ENCODE peak calls at places on chromosomes 11 and 22, in five cellular contexts. Y is astrocyte of the spinal cord, M is Calu3, O is brain microvascular endothelial cell, K is cardiac fibroblast. J is an unnamed sample.

GRCh38 chr22:44523981-44524759 is 26.1 kb upstream of the RTL6 start:
- DNase-seq in O (peak), K (peak), M (no peak), Y (peak), J (peak)

GRCh38 chr11:122509091-122509490 is 146.4 kb upstream of the UBASH3B start:
- DNase-seq in K (no peak), M (no peak), Y (no peak), O (no peak), J (no peak)

GRCh38 chr11:10893713-10894112 is 35.9 kb upstream of the ZBED5 start:
- DNase-seq in M (no peak), Y (peak), K (peak), O (peak), J (peak)

GRCh38 chr11:117045196-117045595 is 53.0 kb downstream of the SIK3 start:
- DNase-seq in O (no peak), K (no peak), Y (peak), M (no peak), J (peak)

GRCh38 chr11:706957-707816 is 1.2 kb downstream of the EPS8L2 start:
- DNase-seq in K (peak), Y (peak), M (peak), O (no peak), J (no peak)

GRCh38 chr22:38202437-38203089 is 769 bp downstream of the MAFF start:
- DNase-seq in Y (peak), K (peak), O (peak), M (peak), J (peak)

GRCh38 chr22:50243704-50244419 is 961 bp downstream of the TUBGCP6 start:
- DNase-seq in K (no peak), M (no peak), Y (no peak), O (no peak), J (no peak)

GRCh38 chr11:495537-495931 is 11.5 kb downstream of the RNH1 start:
- DNase-seq in O (no peak), Y (no peak), K (peak), M (no peak), J (no peak)

GRCh38 chr11:60932605-60933346 is 8.5 kb downstream of the TMEM132A start:
- DNase-seq in Y (peak), K (no peak), O (no peak), M (no peak), J (no peak)

GRCh38 chr11:1453611-1454386 is 32.8 kb downstream of the MOB2 start:
- DNase-seq in O (no peak), Y (no peak), M (peak), K (no peak), J (no peak)

GRCh38 chr22:46841528-46841927 is 79.1 kb downstream of the TBC1D22A start:
- DNase-seq in Y (no peak), M (no peak), O (no peak), K (no peak), J (no peak)

GRCh38 chr11:61071208-61071681 is 31.0 kb upstream of the CD5 start:
- DNase-seq in Y (no peak), O (no peak), M (no peak), K (no peak), J (no peak)

GRCh38 chr11:313787-314547 is at the start of gene IFITM1:
- DNase-seq in M (no peak), Y (peak), K (peak), O (no peak), J (peak)

GRCh38 chr11:79237676-79238075 is 203.2 kb downstream of the TENM4 start:
- DNase-seq in Y (peak), M (no peak), K (peak), O (peak), J (peak)

GRCh38 chr22:36379593-36380361 is 8.0 kb downstream of the MYH9 start:
- DNase-seq in O (no peak), K (peak), Y (peak), M (peak), J (no peak)

GRCh38 chr22:24423519-24424000 is 3.8 kb upstream of the ADORA2A start:
- DNase-seq in Y (no peak), K (peak), O (no peak), M (peak), J (no peak)

GRCh38 chr11:123260511-123261211 is 65.6 kb upstream of the CLMP start:
- DNase-seq in Y (no peak), M (no peak), K (peak), O (no peak), J (no peak)

GRCh38 chr11:121246021-121246768 is 46.4 kb upstream of the SC5D start:
- DNase-seq in K (no peak), M (no peak), Y (no peak), O (no peak), J (no peak)

GRCh38 chr11:44778200-44779100 is 51.7 kb downstream of the TSPAN18 start:
- DNase-seq in Y (no peak), K (no peak), M (no peak), O (no peak), J (no peak)

GRCh38 chr11:86176165-86176884 is 68.2 kb upstream of the EED start:
- DNase-seq in M (peak), Y (peak), K (peak), O (peak), J (peak)

GRCh38 chr22:34845391-34845790 is 220.6 kb upstream of the ISX start:
- DNase-seq in O (no peak), M (no peak), Y (no peak), K (no peak), J (no peak)

GRCh38 chr11:19739872-19740271 is 27.2 kb downstream of the NAV2 start:
- DNase-seq in O (no peak), K (no peak), M (no peak), Y (peak), J (no peak)

GRCh38 chr11:47186937-47187681 is 875 bp upstream of the PACSIN3 start:
- DNase-seq in O (peak), K (peak), Y (peak), M (peak), J (no peak)

GRCh38 chr11:120652705-120653335 is 141.3 kb downstream of the GRIK4 start:
- DNase-seq in K (peak), Y (no peak), O (no peak), M (peak), J (no peak)

GRCh38 chr11:80320765-80321164 is 879.9 kb upstream of the TENM4 start:
- DNase-seq in K (no peak), Y (no peak), O (no peak), M (no peak), J (no peak)
- TF ChIP-seq CTCF in K (no peak), Y (peak), O (peak), M (no peak), J (no peak)

DNA sequence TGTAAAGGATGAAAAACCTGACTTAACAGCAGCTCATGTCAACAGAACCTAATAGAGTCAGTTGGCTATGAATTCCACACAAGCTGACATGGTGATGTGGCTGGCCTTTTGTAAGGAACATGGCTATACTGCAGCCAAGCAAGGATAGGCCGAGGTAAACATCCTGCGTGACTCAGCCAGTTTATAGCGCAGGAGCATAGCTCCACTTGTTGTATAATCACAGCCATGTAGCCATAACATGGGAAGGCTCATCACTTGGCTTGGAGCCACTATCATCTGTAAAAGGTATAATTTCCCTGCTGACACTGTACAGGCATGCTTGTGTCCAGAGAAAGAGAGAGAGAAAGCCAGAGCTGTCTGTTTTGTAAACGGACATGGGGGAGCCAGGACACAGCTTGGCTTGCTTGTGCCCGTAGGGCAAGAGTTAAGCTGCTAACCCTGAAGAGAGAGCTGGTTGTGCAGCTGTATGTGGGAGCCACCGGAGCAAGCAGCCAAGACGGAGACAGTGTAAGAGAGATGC is 104.4 kb upstream of the PLET1 start:
- DNase-seq in M (no peak), K (peak), O (peak), Y (peak), J (peak)
- TF ChIP-seq CTCF in M (no peak), K (no peak), O (no peak), Y (no peak), J (no peak)

GRCh38 chr11:71373791-71374454 is 74.3 kb downstream of the DHCR7 start:
- DNase-seq in K (no peak), Y (no peak), O (no peak), M (no peak), J (no peak)

GRCh38 chr11:71370895-71371673 is 77.1 kb downstream of the DHCR7 start:
- DNase-seq in K (no peak), Y (no peak), O (no peak), M (no peak), J (no peak)

GRCh38 chr11:71372693-71373657 is 75.2 kb downstream of the DHCR7 start:
- DNase-seq in Y (peak), O (peak), M (peak), K (peak), J (peak)

GRCh38 chr11:71370020-71370747 is 78.0 kb downstream of the DHCR7 start:
- DNase-seq in K (no peak), Y (no peak), O (no peak), M (no peak), J (no peak)

DNA sequence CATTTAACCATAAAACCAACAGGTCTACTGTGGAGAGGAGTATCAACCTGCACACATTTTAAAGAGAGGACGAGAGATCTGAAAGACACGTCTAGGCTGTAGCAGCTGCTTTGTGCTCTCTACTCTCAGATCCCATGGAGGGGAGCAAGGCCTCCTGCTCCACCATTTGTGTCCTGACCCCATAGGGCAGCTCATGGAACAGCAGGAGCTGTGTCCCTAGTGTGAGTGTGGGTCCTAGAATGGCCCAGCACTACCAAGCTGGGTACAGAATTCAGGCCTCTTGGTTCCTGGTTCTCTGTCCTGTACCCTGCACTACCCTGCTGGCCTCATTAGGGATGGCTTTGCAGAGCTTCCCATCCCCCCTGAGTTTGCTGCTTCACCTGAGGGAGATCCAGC is 76.5 kb downstream of the DHCR7 start:
- DNase-seq in O (no peak), M (no peak), Y (no peak), K (no peak), J (no peak)
- TF ChIP-seq CTCF in O (no peak), M (no peak), Y (no peak), K (no peak), J (no peak)

DNA sequence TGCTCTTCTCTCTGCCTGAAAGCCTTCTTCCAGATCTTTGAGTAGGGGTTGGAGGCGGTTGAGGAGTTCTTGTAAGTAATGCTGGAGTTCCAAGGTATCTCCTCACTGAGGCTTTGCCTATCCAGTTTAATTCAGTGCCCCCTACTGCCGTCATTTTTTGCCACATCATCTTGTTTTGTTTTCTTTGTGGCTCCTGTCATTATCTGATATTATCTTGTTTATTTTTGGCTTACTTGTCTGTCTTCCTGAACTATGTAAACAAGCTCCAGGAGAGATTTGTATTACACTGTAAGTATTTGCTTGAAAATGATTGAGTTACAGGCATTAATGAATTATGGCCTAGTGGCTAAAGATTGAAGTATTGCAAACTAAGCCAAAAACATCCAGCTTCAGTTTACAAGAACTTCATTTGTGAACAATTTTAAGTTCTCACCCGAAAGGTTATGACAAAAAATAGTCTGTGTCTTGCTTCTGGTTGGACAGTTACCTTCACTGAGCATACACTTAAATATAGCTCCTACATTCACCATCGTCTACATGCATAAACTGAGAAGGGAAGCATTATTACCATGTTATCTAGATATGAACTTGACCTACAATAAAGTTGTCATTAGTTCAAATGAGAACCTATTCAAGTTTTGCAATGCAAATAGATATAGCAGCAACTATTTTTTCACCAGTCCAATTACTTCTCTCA is 154.8 kb downstream of the ARHGAP42 start:
- DNase-seq in O (no peak), K (no peak), M (no peak), Y (no peak), J (no peak)
- TF ChIP-seq CTCF in O (no peak), K (no peak), M (no peak), Y (no peak), J (no peak)

GRCh38 chr11:130071211-130071712 is 1.6 kb downstream of the APLP2 start:
- DNase-seq in Y (peak), O (no peak), K (peak), M (no peak), J (peak)

GRCh38 chr11:130070829-130071205 is 1.1 kb downstream of the APLP2 start:
- DNase-seq in K (peak), O (no peak), Y (peak), M (no peak), J (peak)

GRCh38 chr11:130069684-130070108 is at the start of gene APLP2:
- DNase-seq in Y (peak), K (peak), O (peak), M (peak), J (peak)

GRCh38 chr11:130068986-130069683 is 559 bp upstream of the APLP2 start:
- DNase-seq in M (peak), K (peak), Y (peak), O (peak), J (peak)

DNA sequence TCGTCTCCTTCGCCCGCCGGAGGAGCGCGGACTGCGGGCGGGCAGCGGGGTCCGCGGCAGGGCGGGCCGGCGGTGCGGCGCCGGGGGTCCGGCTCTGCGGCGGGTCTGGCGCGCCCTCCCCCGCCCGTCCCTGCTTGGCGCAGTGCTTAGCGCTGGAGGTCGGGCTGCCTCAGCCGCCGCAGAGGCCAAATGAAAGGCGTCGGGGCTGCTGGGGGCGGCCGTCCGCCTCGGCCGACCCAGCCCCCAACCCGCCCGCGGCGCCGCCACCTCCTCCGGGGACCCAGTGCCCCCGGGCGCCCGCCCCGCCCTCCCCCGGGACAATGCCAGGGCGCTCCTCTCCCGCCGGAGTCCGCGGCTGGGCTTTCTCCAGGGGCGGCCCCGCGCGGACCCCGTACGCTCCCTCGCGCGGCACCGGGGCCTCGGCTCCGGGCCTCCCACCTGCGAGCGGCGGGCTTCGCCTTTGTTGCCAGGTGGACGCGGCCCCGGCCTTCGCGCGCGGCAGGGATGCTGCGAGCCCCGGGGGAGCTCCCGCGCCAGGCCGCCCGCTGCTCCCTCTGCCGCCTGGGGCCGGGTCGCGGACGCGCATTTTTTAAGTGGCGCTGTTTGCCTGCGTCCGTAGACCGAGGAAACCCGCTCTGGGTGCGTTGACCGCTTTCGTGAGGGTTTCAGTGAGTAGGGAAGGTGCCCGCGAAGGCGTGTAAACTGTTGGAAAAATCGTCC is 575 bp downstream of the APLP2 start:
- DNase-seq in Y (peak), O (no peak), M (no peak), K (peak), J (peak)
- TF ChIP-seq CTCF in Y (peak), O (no peak), M (no peak), K (peak), J (peak)

GRCh38 chr11:124633355-124633754 is 10.7 kb downstream of the TBRG1 start:
- DNase-seq in O (peak), M (no peak), Y (no peak), K (peak), J (peak)
- TF ChIP-seq CTCF in O (peak), M (no peak), Y (peak), K (peak), J (peak)

GRCh38 chr11:6271598-6271997 is 12.0 kb downstream of the CCKBR start:
- DNase-seq in K (no peak), M (no peak), Y (no peak), O (no peak), J (no peak)

GRCh38 chr11:6270584-6271246 is 11.1 kb downstream of the CCKBR start:
- DNase-seq in O (no peak), Y (no peak), K (no peak), M (no peak), J (no peak)

GRCh38 chr11:6269994-6270393 is 10.4 kb downstream of the CCKBR start:
- DNase-seq in Y (no peak), K (no peak), M (no peak), O (no peak), J (no peak)

GRCh38 chr11:6273188-6273587 is 13.6 kb downstream of the CCKBR start:
- DNase-seq in K (no peak), Y (no peak), M (no peak), O (no peak), J (no peak)

DNA sequence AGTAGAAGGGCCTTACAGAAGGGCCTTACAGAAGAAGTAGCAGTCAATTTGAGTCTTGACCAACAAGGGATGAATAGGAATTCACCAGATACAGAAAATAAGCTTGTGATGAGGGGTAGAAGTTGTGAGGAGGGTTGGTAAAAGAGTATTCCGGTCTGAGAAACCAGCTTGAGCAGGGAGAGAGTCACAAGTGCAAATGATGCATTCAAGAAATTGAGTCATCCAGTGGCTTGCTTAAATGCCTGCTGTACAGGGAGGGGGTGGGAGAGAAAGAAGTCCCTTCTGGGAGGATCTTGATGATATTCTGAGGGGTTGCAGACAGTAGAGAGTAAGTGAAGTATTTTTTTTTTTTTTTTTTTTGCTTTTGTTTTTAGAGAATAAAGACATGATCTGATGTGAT is 9.2 kb downstream of the CCKBR start:
- DNase-seq in Y (no peak), K (peak), O (no peak), M (no peak), J (no peak)
- TF ChIP-seq CTCF in Y (no peak), K (no peak), O (no peak), M (no peak), J (no peak)